ENCODE peak calls at places on chromosomes 11 and 22, in ten cellular contexts. M, K, U, S, J, G, H, R, N and W are unnamed samples.

GRCh38 chr11:97140885-97141494 is 751.2 kb downstream of the JRKL start:
- DNase-seq in R (no peak), N (no peak), H (no peak), M (no peak), J (no peak), G (no peak), U (peak), S (peak), K (no peak), W (no peak)

GRCh38 chr11:28089378-28089777 is 18.6 kb downstream of the KIF18A start:
- DNase-seq in G (no peak), J (peak), M (no peak), K (no peak), N (no peak), H (no peak), S (no peak), U (no peak), R (no peak), W (no peak)

GRCh38 chr22:46027219-46028068 is 50.5 kb upstream of the WNT7B start:
- DNase-seq in H (no peak), R (no peak), K (peak), S (no peak), J (no peak), N (no peak), G (no peak), U (no peak), M (peak), W (peak)

GRCh38 chr11:6599449-6599848 is 4.0 kb downstream of the RRP8 start:
- DNase-seq in G (no peak), K (no peak), J (no peak), N (no peak), M (no peak), U (no peak), S (no peak), H (no peak), R (no peak), W (no peak)

GRCh38 chr11:9208726-9209501 is 56.2 kb downstream of the DENND5A start:
- DNase-seq in N (no peak), S (no peak), U (no peak), K (no peak), J (no peak), R (no peak), G (no peak), H (no peak), M (no peak), W (no peak)

GRCh38 chr22:46318576-46318975 is 16.9 kb upstream of the TRMU start:
- DNase-seq in J (no peak), R (no peak), U (no peak), M (no peak), G (no peak), N (no peak), H (no peak), K (no peak), S (no peak), W (no peak)

GRCh38 chr11:120686516-120686915 is 175.0 kb downstream of the GRIK4 start:
- DNase-seq in K (no peak), N (no peak), S (no peak), U (no peak), M (no peak), R (no peak), H (no peak), G (no peak), J (no peak), W (no peak)

GRCh38 chr22:30423296-30423958 is 2.1 kb upstream of the MTFP1 start:
- DNase-seq in R (no peak), H (no peak), S (no peak), K (peak), N (peak), J (no peak), U (no peak), M (peak), G (no peak), W (peak)

GRCh38 chr11:6452219-6452618 is 11.4 kb upstream of the HPX start:
- DNase-seq in H (no peak), S (no peak), R (no peak), G (no peak), K (no peak), U (no peak), M (no peak), N (no peak), J (peak), W (no peak)

GRCh38 chr22:17802822-17803221 is 28.6 kb upstream of the BID start:
- DNase-seq in J (peak), N (no peak), G (no peak), S (no peak), K (no peak), H (no peak), R (no peak), M (no peak), U (no peak), W (no peak)

GRCh38 chr11:134518616-134519389 is 106.8 kb upstream of the B3GAT1 start:
- DNase-seq in U (no peak), H (no peak), K (no peak), N (no peak), R (no peak), G (no peak), S (no peak), M (no peak), J (no peak), W (peak)

GRCh38 chr11:62195945-62196344 is 5.9 kb downstream of the SCGB1D1 start:
- DNase-seq in J (no peak), N (no peak), S (no peak), K (no peak), U (no peak), H (no peak), M (no peak), R (no peak), G (no peak), W (no peak)

GRCh38 chr11:75342231-75342918 is 9.1 kb downstream of the ARRB1 start:
- DNase-seq in K (no peak), M (peak), G (no peak), S (no peak), H (no peak), J (no peak), U (no peak), N (no peak), R (no peak), W (no peak)

GRCh38 chr11:10413268-10413667 is 41.8 kb upstream of the AMPD3 start:
- DNase-seq in K (no peak), H (no peak), M (peak), S (no peak), J (peak), U (no peak), N (peak), R (no peak), G (no peak), W (no peak)

GRCh38 chr11:67456068-67456705 is 1.0 kb downstream of the CABP4 start:
- DNase-seq in N (no peak), H (no peak), M (no peak), U (no peak), G (no peak), K (no peak), R (no peak), J (no peak), S (no peak), W (no peak)

GRCh38 chr11:1307163-1307870 is 2.1 kb downstream of the TOLLIP start:
- DNase-seq in M (no peak), G (no peak), U (no peak), R (peak), J (no peak), S (no peak), H (no peak), K (no peak), N (no peak), W (no peak)

GRCh38 chr22:28025866-28026575 is 107.0 kb upstream of the PITPNB start:
- DNase-seq in G (no peak), J (no peak), K (no peak), R (no peak), S (no peak), N (no peak), M (no peak), H (no peak), U (no peak), W (peak)

GRCh38 chr11:117986981-117987495 is 844 bp downstream of the IL10RA start:
- DNase-seq in R (no peak), U (no peak), H (peak), S (no peak), K (no peak), N (peak), G (no peak), J (no peak), M (no peak), W (no peak)

GRCh38 chr11:613369-613968 is 2.3 kb downstream of the IRF7 start:
- DNase-seq in G (peak), H (peak), R (peak), U (peak), S (peak), J (no peak), M (no peak), K (no peak), N (peak), W (peak)

GRCh38 chr22:49765091-49765771 is 62.4 kb downstream of the BRD1 start:
- DNase-seq in M (no peak), G (no peak), S (no peak), N (peak), J (no peak), R (no peak), U (no peak), H (peak), K (peak), W (peak)

GRCh38 chr11:132187814-132188213 is 817.4 kb downstream of the NTM start:
- DNase-seq in M (no peak), J (peak), N (no peak), H (no peak), G (no peak), K (no peak), U (no peak), R (no peak), S (no peak), W (no peak)

GRCh38 chr22:41801147-41801819 is 804 bp downstream of the CCDC134 start:
- DNase-seq in H (no peak), J (no peak), S (no peak), M (no peak), G (no peak), U (no peak), R (no peak), K (no peak), N (no peak), W (no peak)

GRCh38 chr11:15651033-15651432 is 536.3 kb downstream of the INSC start:
- DNase-seq in G (no peak), K (no peak), U (no peak), J (no peak), S (no peak), R (no peak), M (no peak), N (no peak), H (no peak), W (no peak)

GRCh38 chr11:104152941-104153340 is 11.0 kb downstream of the PDGFD start:
- DNase-seq in R (no peak), U (no peak), M (no peak), J (no peak), S (no peak), K (no peak), G (peak), H (no peak), N (no peak), W (no peak)

GRCh38 chr11:79116600-79116999 is 324.2 kb downstream of the TENM4 start:
- DNase-seq in U (no peak), N (no peak), J (no peak), S (no peak), K (no peak), R (no peak), H (no peak), G (no peak), M (no peak), W (no peak)

GRCh38 chr11:114605370-114605769 is 9.8 kb upstream of the NXPE4 start:
- DNase-seq in N (no peak), R (no peak), G (no peak), U (no peak), K (no peak), J (no peak), H (no peak), M (no peak), S (no peak), W (no peak)

GRCh38 chr11:131109256-131109655 is 193.0 kb upstream of the SNX19 start:
- DNase-seq in H (no peak), J (peak), S (no peak), N (no peak), G (no peak), U (no peak), R (no peak), K (no peak), M (no peak), W (no peak)

GRCh38 chr11:131659931-131660330 is 289.5 kb downstream of the NTM start:
- DNase-seq in J (no peak), U (no peak), S (no peak), G (no peak), M (no peak), N (no peak), K (no peak), H (no peak), R (no peak), W (no peak)